ENCODE peak calls at places on chromosomes 3 and 15, in nine cellular contexts. Z is tibial nerve, N is ovary, B is sigmoid colon, C is H1, I is K562, O is stomach, X is A549, U is transverse colon. F is an unnamed sample.

GRCh38 chr3:190593075-190593474 is 79.2 kb downstream of the IL1RAP start:
- DNase-seq in Z (no peak), N (no peak), B (no peak), C (no peak), I (no peak), O (no peak), X (no peak), U (no peak), F (no peak)

GRCh38 chr3:194874206-194874605 is 188.5 kb downstream of the FAM43A start:
- DNase-seq in Z (no peak), N (no peak), B (no peak), C (peak; percentile 7), I (no peak), O (no peak), X (no peak), U (no peak), F (peak; percentile 28)

GRCh38 chr3:8491750-8492149 is 9.9 kb upstream of the LMCD1 start:
- DNase-seq in Z (peak; percentile 36), N (no peak), B (no peak), C (no peak), I (no peak), O (no peak), X (no peak), U (peak; percentile 16), F (peak; percentile 69)

GRCh38 chr3:190864002-190864401 is 1.5 kb upstream of the GMNC start:
- DNase-seq in Z (no peak), N (no peak), B (no peak), C (no peak), I (no peak), O (no peak), X (no peak), U (no peak), F (no peak)

GRCh38 chr3:124266517-124266916 is 274.6 kb upstream of the ROPN1 start:
- DNase-seq in Z (no peak), N (no peak), B (no peak), C (no peak), I (no peak), O (no peak), X (peak; percentile 17), U (no peak), F (no peak)

GRCh38 chr3:89488800-89489580 is 381.6 kb downstream of the EPHA3 start:
- DNase-seq in Z (no peak), N (no peak), B (no peak), C (no peak), I (no peak), O (no peak), X (no peak), U (no peak), F (no peak)

GRCh38 chr15:77612958-77613601 is 19.6 kb downstream of the LINGO1 start:
- DNase-seq in Z (no peak), N (no peak), B (no peak), C (no peak), I (no peak), O (no peak), X (no peak), U (no peak), F (no peak)

GRCh38 chr3:190425833-190426232 is 23.9 kb downstream of the TMEM207 start:
- DNase-seq in Z (no peak), N (no peak), B (no peak), C (no peak), I (no peak), O (no peak), X (no peak), U (no peak), F (no peak)

GRCh38 chr3:120894285-120894684 is 13.7 kb upstream of the STXBP5L start:
- DNase-seq in Z (no peak), N (no peak), B (peak; percentile 63), C (no peak), I (no peak), O (no peak), X (peak; percentile 35), U (no peak), F (no peak)

GRCh38 chr3:32782417-32782816 is 35.4 kb upstream of the TRIM71 start:
- DNase-seq in Z (no peak), N (no peak), B (peak; percentile 20), C (no peak), I (no peak), O (no peak), X (no peak), U (no peak), F (no peak)

GRCh38 chr3:32781211-32781968 is 36.4 kb upstream of the TRIM71 start:
- DNase-seq in Z (peak; percentile 54), N (peak; percentile 56), B (peak; percentile 73), C (peak; percentile 94), I (peak; percentile 93), O (peak; percentile 79), X (peak; percentile 89), U (peak; percentile 79), F (peak; percentile 82)

GRCh38 chr3:32780071-32780734 is 37.6 kb upstream of the TRIM71 start:
- DNase-seq in Z (no peak), N (no peak), B (peak; percentile 13), C (no peak), I (no peak), O (no peak), X (no peak), U (no peak), F (no peak)

GRCh38 chr3:32778389-32778788 is 39.4 kb upstream of the TRIM71 start:
- DNase-seq in Z (no peak), N (no peak), B (peak; percentile 26), C (no peak), I (no peak), O (no peak), X (no peak), U (no peak), F (no peak)

DNA sequence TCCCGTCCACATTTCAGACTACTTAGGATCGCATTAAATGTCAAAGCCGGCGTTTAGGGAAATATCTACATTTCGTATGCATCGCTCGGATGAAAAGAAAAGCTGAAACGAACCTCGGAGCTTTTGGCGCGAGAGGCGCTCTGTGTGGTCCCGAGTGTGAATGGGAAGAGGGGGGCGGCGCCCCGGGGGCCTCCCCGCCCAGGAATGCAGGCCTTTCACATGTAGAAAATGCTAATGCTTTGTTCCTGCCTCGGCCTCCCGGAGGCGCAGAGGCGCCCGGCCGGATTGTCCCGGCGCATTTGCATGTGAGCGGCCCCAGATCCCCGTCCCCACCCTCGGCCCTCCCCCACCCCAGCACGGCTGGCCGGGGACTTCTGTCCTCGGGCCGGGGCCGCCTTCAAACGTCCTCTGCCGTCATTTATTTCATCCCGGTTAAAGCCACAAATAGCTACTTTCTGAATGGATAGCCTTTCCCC is 37.0 kb upstream of the TRIM71 start:
- DNase-seq in Z (peak; percentile 6), N (no peak), B (peak; percentile 59), C (peak; percentile 96), I (peak; percentile 87), O (peak; percentile 50), X (peak; percentile 65), U (peak; percentile 41), F (no peak)
- TF ChIP-seq EP300 in Z (no peak), N (no peak), B (no peak), C (peak; percentile 97), I (no peak), O (no peak), X (no peak), U (no peak), F (no peak)

GRCh38 chr3:64220161-64220560 is 5.1 kb downstream of the PRICKLE2 start:
- DNase-seq in Z (no peak), N (no peak), B (no peak), C (no peak), I (no peak), O (no peak), X (peak; percentile 51), U (no peak), F (no peak)
- H3K27ac ChIP-seq in Z (peak overlapping the region; percentile 24), N (peak overlapping the region; percentile 44), B (peak overlapping the region; percentile 87), C (no peak overlapping the region), I (no peak overlapping the region), O (peak overlapping the region; percentile 89), X (peak overlapping the region; percentile 91), U (peak overlapping the region; percentile 80), F (peak overlapping the region; percentile 52)

GRCh38 chr3:10292505-10293419 is at the start of gene GHRL:
- DNase-seq in Z (no peak), N (no peak), B (no peak), C (no peak), I (peak; percentile 51), O (peak; percentile 43), X (no peak), U (no peak), F (no peak)
- TF ChIP-seq POLR2A in Z (no peak), N (no peak), B (no peak), C (no peak), I (no peak), O (no peak), X (no peak), U (no peak), F (no peak)

GRCh38 chr15:63015618-63016017 is 26.9 kb upstream of the TPM1 start:
- DNase-seq in Z (peak; percentile 68), N (no peak), B (peak; percentile 75), C (no peak), I (no peak), O (no peak), X (peak; percentile 68), U (no peak), F (no peak)
- TF ChIP-seq EP300 in Z (no peak), N (no peak), B (no peak), C (no peak), I (no peak), O (no peak), X (peak; percentile 10), U (no peak), F (no peak)

GRCh38 chr3:48406443-48407431 is 23.1 kb downstream of the PLXNB1 start:
- DNase-seq in Z (peak; percentile 3), N (peak; percentile 15), B (peak; percentile 52), C (no peak), I (no peak), O (peak; percentile 11), X (no peak), U (no peak), F (no peak)
- H3K27ac ChIP-seq in Z (no peak overlapping the region), N (no peak overlapping the region), B (peak overlapping the region; percentile 88), C (no peak overlapping the region), I (no peak overlapping the region), O (peak overlapping the region; percentile 87), X (no peak overlapping the region), U (no peak overlapping the region), F (no peak overlapping the region)

GRCh38 chr15:68279218-68279533 is 1.6 kb downstream of the FEM1B start:
- DNase-seq in Z (no peak), N (no peak), B (no peak), C (no peak), I (no peak), O (no peak), X (no peak), U (no peak), F (no peak)
- TF ChIP-seq POLR2A in Z (no peak), N (no peak), B (no peak), C (no peak), I (no peak), O (no peak), X (no peak), U (no peak), F (no peak)

GRCh38 chr3:146184616-146185015 is 23.6 kb upstream of the PLOD2 start:
- DNase-seq in Z (no peak), N (no peak), B (no peak), C (no peak), I (no peak), O (peak; percentile 39), X (peak; percentile 44), U (no peak), F (no peak)
- TF ChIP-seq EP300 in Z (no peak), N (no peak), B (no peak), C (no peak), I (no peak), O (no peak), X (no peak), U (no peak), F (no peak)